ENCODE peak calls at places on chromosomes 4 and X, in seven cellular contexts. L is transverse colon, B is heart left ventricle, O is right lobe of liver, N is prostate gland, W is testis, D is upper lobe of left lung. C is an unnamed sample.

GRCh38 chr4:18689308-18689915 is 667.9 kb upstream of the LCORL start:
- DNase-seq in D (no peak), L (peak), N (peak), W (peak), B (no peak), O (no peak), C (peak)

GRCh38 chrX:20265726-20266681 is 705 bp downstream of the RPS6KA3 start:
- DNase-seq in W (peak), N (peak), D (peak), B (peak), O (peak), L (peak), C (peak)

GRCh38 chr4:108247511-108248088 is 78.9 kb upstream of the LEF1 start:
- DNase-seq in L (no peak), O (no peak), N (no peak), B (no peak), D (no peak), W (no peak), C (peak)

GRCh38 chr4:102862747-102863146 is 6.0 kb upstream of the CISD2 start:
- DNase-seq in W (no peak), D (no peak), B (no peak), L (no peak), N (no peak), O (no peak), C (no peak)

GRCh38 chr4:126441173-126441810 is 1126.5 kb downstream of the FAT4 start:
- DNase-seq in O (no peak), W (no peak), D (no peak), L (no peak), B (no peak), N (no peak), C (no peak)

GRCh38 chr4:107988763-107989035 is 990 bp upstream of the HADH start:
- DNase-seq in N (peak), O (no peak), B (no peak), D (no peak), W (no peak), L (peak), C (no peak)

GRCh38 chr4:168325591-168325990 is 7.0 kb upstream of the DDX60 start:
- DNase-seq in D (no peak), O (no peak), W (no peak), L (no peak), N (no peak), B (no peak), C (no peak)

GRCh38 chr4:111214371-111214770 is 591.5 kb upstream of the PITX2 start:
- DNase-seq in O (no peak), D (no peak), N (no peak), L (no peak), W (no peak), B (no peak), C (no peak)

GRCh38 chrX:13937370-13938052 is 92.2 kb downstream of the GEMIN8 start:
- DNase-seq in O (no peak), D (no peak), B (no peak), N (no peak), W (no peak), L (no peak), C (no peak)

GRCh38 chr4:152900395-152900794 is 35.7 kb upstream of the FHDC1 start:
- DNase-seq in N (peak), D (no peak), W (no peak), B (no peak), O (no peak), L (no peak), C (no peak)

GRCh38 chr4:141077611-141078225 is 55.6 kb downstream of the RNF150 start:
- DNase-seq in O (no peak), W (no peak), N (no peak), L (no peak), D (no peak), B (peak), C (no peak)

GRCh38 chr4:150962245-150962644 is 52.8 kb downstream of the LRBA start:
- DNase-seq in L (no peak), W (no peak), O (no peak), B (no peak), N (no peak), D (no peak), C (no peak)

GRCh38 chrX:100685284-100685996 is 41.4 kb downstream of the SRPX2 start:
- DNase-seq in O (peak), D (no peak), N (peak), L (peak), W (peak), B (peak), C (peak)

GRCh38 chr4:95215991-95216605 is 332.7 kb downstream of the UNC5C start:
- DNase-seq in O (no peak), N (no peak), L (no peak), W (no peak), B (no peak), D (no peak), C (no peak)

GRCh38 chrX:13721371-13721770 is 13.0 kb downstream of the TRAPPC2 start:
- DNase-seq in L (no peak), B (no peak), W (no peak), O (no peak), N (no peak), D (no peak), C (no peak)

GRCh38 chr4:186297013-186297645 is 31.1 kb downstream of the F11 start:
- DNase-seq in B (no peak), W (no peak), L (no peak), D (peak), N (peak), O (no peak), C (no peak)

GRCh38 chr4:179353791-179354190 is 1911.6 kb upstream of the AGA start:
- DNase-seq in N (no peak), D (no peak), B (no peak), L (no peak), W (no peak), O (no peak), C (no peak)

GRCh38 chr4:160319221-160319867 is 1216.5 kb downstream of the RAPGEF2 start:
- DNase-seq in L (no peak), N (no peak), B (no peak), O (no peak), W (no peak), D (no peak), C (no peak)

GRCh38 chr4:86032476-86033022 is 327.3 kb downstream of the MAPK10 start:
- DNase-seq in W (no peak), O (no peak), B (peak), N (peak), L (no peak), D (no peak), C (no peak)

GRCh38 chrX:57044226-57044625 is 48.9 kb upstream of the SPIN3 start:
- DNase-seq in B (no peak), N (no peak), D (no peak), L (no peak), O (no peak), W (no peak), C (no peak)

GRCh38 chr4:85318415-85318814 is 156.5 kb upstream of the ARHGAP24 start:
- DNase-seq in D (no peak), O (no peak), L (no peak), N (no peak), W (no peak), B (no peak), C (no peak)

GRCh38 chrX:21683910-21684309 is 25.8 kb upstream of the KLHL34 start:
- DNase-seq in L (no peak), W (no peak), B (no peak), D (no peak), N (no peak), O (no peak), C (no peak)

GRCh38 chrX:148629435-148629834 is 129.0 kb downstream of the AFF2 start:
- DNase-seq in B (peak), N (no peak), D (no peak), O (no peak), L (no peak), W (peak), C (no peak)

GRCh38 chr4:101118641-101119040 is 228.7 kb downstream of the PPP3CA start:
- DNase-seq in D (no peak), L (no peak), N (no peak), O (no peak), W (no peak), B (no peak), C (no peak)

GRCh38 chr4:101119141-101119540 is 228.2 kb downstream of the PPP3CA start:
- DNase-seq in L (no peak), N (no peak), O (no peak), W (no peak), D (no peak), B (no peak), C (no peak)

GRCh38 chr4:101115841-101116240 is 231.5 kb downstream of the PPP3CA start:
- DNase-seq in D (no peak), L (no peak), W (no peak), O (no peak), B (no peak), N (no peak), C (no peak)

GRCh38 chr4:101114936-101115372 is 232.4 kb downstream of the PPP3CA start:
- DNase-seq in W (peak), D (no peak), N (no peak), O (no peak), L (no peak), B (no peak), C (no peak)
- H3K27ac ChIP-seq in W (peak), D (no peak), N (peak), O (no peak), L (no peak), B (no peak), C (peak)

GRCh38 chr4:15003441-15003890 is 1.2 kb downstream of the CPEB2 start:
- DNase-seq in D (peak), N (peak), W (peak), L (peak), O (peak), B (peak), C (peak)

GRCh38 chr4:15001825-15002658 is at the start of gene CPEB2:
- DNase-seq in N (peak), B (peak), D (peak), W (peak), O (peak), L (peak), C (peak)

GRCh38 chr4:15003891-15004700 is 1.8 kb downstream of the CPEB2 start:
- DNase-seq in D (peak), O (peak), W (peak), N (peak), B (peak), L (peak), C (peak)

GRCh38 chr4:15001248-15001824 is 945 bp upstream of the CPEB2 start:
- DNase-seq in L (peak), O (peak), D (no peak), N (peak), B (peak), W (peak), C (peak)

DNA sequence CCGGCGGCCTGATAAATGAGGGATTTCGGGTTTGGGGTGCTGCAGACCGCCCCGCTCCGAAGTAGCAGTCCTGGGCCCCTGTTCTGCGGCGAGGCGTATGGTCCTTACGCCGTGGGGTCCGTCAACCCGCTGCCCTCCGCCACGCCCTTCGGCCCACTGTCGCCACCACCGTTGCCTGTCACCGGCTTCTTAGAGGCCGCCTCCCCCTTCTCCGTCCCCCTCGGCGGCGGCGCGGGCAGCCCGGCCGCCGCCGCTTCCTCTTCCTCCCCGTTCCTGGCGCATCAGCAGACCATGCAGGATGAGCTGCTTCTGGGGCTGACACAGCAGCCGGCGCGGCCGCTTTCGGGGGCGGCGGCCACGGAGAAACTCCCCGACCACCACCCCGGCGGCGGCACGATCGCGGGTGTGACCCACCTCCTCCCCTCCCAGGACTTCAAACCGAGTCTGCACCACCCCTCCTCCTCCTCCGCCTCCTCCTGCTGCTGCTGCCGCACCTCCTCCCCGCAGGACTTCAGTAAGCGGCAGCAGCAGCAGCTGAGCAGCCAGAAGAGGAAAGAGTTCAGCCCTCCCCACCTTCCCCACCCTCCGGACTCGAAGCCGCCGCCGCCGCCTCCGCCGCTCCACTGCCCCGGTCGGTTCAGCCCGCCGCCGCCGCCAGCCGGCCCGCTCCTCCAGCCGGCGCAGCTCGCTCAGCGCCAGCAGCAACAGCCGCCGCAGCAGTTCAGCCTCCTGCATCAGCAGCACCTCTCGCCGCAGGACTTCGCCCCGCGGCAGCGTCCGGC is 569 bp downstream of the CPEB2 start:
- DNase-seq in N (peak), L (peak), O (peak), B (peak), D (peak), W (peak), C (peak)
- TF ChIP-seq POLR2A in N (peak), L (peak), O (peak), B (peak), D (peak), W (no peak), C (peak)

GRCh38 chr4:119028296-119028695 is 107.3 kb upstream of the MYOZ2 start:
- DNase-seq in B (no peak), W (no peak), D (no peak), N (no peak), L (no peak), O (no peak), C (no peak)

GRCh38 chr4:119031218-119031617 is 104.4 kb upstream of the MYOZ2 start:
- DNase-seq in W (no peak), N (no peak), D (peak), O (no peak), B (no peak), L (no peak), C (no peak)

GRCh38 chr4:119032921-119033685 is 102.5 kb upstream of the MYOZ2 start:
- DNase-seq in B (no peak), L (no peak), O (no peak), W (no peak), D (no peak), N (no peak), C (no peak)

GRCh38 chr4:119029847-119030535 is 105.6 kb upstream of the MYOZ2 start:
- DNase-seq in O (no peak), N (no peak), B (no peak), W (no peak), D (no peak), L (no peak), C (no peak)

GRCh38 chr4:119030536-119030890 is 105.1 kb upstream of the MYOZ2 start:
- DNase-seq in W (no peak), L (no peak), B (no peak), N (no peak), O (no peak), D (peak), C (no peak)
- H3K27ac ChIP-seq in W (no peak), L (peak), B (no peak), N (peak), O (no peak), D (no peak), C (no peak)

GRCh38 chr4:119210760-119211159 is 1.8 kb upstream of the USP53 start:
- DNase-seq in B (no peak), W (no peak), N (no peak), L (no peak), O (no peak), D (no peak), C (no peak)

GRCh38 chr4:119209586-119209985 is 2.9 kb upstream of the USP53 start:
- DNase-seq in L (peak), N (no peak), W (no peak), D (no peak), O (no peak), B (no peak), C (no peak)

GRCh38 chr4:119211856-119212250 is 660 bp upstream of the USP53 start:
- DNase-seq in W (no peak), B (no peak), L (no peak), N (no peak), O (no peak), D (no peak), C (no peak)

GRCh38 chr4:119212251-119212963 is at the start of gene USP53:
- DNase-seq in N (peak), W (peak), D (peak), B (peak), O (peak), L (peak), C (peak)

DNA sequence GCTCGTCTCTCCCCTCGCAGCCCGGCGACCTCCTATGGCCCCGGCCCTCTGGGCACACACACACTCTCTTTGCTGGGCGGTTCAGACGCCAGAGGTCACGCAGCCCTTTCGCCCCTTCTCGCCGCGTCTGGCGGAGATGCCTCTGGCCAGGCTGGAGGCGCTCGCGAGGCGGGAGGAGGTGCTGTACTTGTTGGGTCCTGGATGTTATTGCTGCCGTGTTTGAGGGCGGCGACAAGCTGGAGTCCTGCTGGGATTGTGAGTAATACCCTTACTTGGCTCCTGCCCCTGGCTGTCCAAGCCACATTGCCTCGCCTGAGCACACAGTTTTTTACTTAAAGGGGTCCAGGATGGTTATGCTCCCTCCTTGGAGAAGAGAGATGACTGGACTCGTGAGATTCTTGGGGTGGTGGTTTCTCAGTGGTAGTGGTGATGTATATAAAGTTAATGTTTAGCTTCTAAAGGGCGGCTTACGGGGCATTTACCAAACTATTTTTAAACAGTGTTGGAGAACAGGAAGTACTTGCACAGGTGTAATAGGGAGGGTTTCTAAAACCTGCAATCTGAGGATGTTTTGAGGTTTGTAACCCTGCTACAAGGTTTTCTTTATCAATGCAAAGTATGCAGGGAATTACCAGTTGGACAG is 572 bp downstream of the USP53 start:
- DNase-seq in W (peak), O (peak), D (peak), B (peak), N (peak), L (peak), C (peak)
- TF ChIP-seq POLR2A in W (no peak), O (no peak), D (no peak), B (no peak), N (peak), L (no peak), C (no peak)

GRCh38 chr4:176782794-176783193 is 9.9 kb downstream of the VEGFC start:
- DNase-seq in W (no peak), B (no peak), N (no peak), O (no peak), D (no peak), L (no peak), C (no peak)
- H3K27ac ChIP-seq in W (no peak), B (no peak), N (no peak), O (no peak), D (no peak), L (no peak), C (no peak)

GRCh38 chr4:3388461-3389185 is 53.1 kb upstream of the HGFAC start:
- DNase-seq in W (no peak), L (no peak), N (no peak), O (no peak), D (peak), B (no peak), C (no peak)
- TF ChIP-seq POLR2A in W (no peak), L (no peak), N (peak), O (no peak), D (no peak), B (no peak), C (no peak)

GRCh38 chr4:48017108-48017527 is 546 bp downstream of the NIPAL1 start:
- DNase-seq in O (peak), B (peak), L (peak), D (peak), N (peak), W (peak), C (peak)

GRCh38 chr4:48015216-48015615 is 1.3 kb downstream of the CNGA1 start:
- DNase-seq in O (no peak), N (no peak), B (no peak), L (no peak), D (no peak), W (no peak), C (no peak)

GRCh38 chr4:48018112-48018511 is 1.5 kb downstream of the NIPAL1 start:
- DNase-seq in O (no peak), L (no peak), W (no peak), D (no peak), N (no peak), B (no peak), C (no peak)

GRCh38 chr4:48015678-48016077 is 803 bp downstream of the CNGA1 start:
- DNase-seq in W (no peak), B (no peak), O (peak), L (peak), D (no peak), N (no peak), C (no peak)

GRCh38 chr4:48016141-48017107 is at the start of the genes CNGA1 and NIPAL1:
- DNase-seq in W (peak), O (peak), L (peak), D (peak), N (peak), B (peak), C (peak)
- H3K27ac ChIP-seq in W (no peak), O (peak), L (peak), D (peak), N (peak), B (no peak), C (peak)

DNA sequence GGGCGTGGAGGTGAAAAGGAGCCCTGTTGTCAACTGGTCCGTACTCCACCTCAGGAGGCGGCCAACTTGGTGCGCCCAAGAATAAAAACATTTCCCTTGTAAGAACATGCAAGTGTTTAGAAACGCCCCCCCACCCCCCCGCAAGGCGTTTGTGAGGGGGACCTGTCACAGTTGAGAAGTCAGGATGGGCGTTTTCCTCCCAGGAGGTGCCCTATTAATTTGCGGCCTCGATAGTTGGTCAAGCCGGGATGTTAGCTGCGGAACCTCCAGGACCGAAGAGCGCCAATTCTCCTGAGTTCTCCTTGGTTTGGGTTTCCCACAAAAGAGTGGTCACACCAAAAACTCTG is 651 bp upstream of the SAP30 start:
- DNase-seq in L (peak), O (peak), W (peak), N (no peak), B (peak), D (no peak), C (peak)
- TF ChIP-seq POLR2A in L (peak), O (peak), W (no peak), N (no peak), B (peak), D (no peak), C (no peak)

C was measured in adrenal gland.